ENCODE peak calls at places on chromosomes 16 and 17, in seven cellular contexts. B, R, D, Y, X, U and W are unnamed samples.
A peak's percentile ranks its signal among the peaks of the same experiment; 100 is the strongest.

GRCh38 chr16:10181196-10182162 is 749 bp downstream of the GRIN2A start:
- DNase-seq in R (no peak), U (peak; percentile 70), X (peak; percentile 85), B (peak; percentile 82), D (peak; percentile 11), Y (peak; percentile 88), W (no peak)

GRCh38 chr17:45394913-45395568 is 37.6 kb downstream of the ARHGAP27 start:
- DNase-seq in D (peak; percentile 90), B (peak; percentile 69), X (peak; percentile 75), Y (peak; percentile 87), R (no peak), U (peak; percentile 59), W (no peak)

GRCh38 chr17:60671482-60671881 is 6.2 kb upstream of the BCAS3 start:
- DNase-seq in R (no peak), X (no peak), B (no peak), Y (no peak), D (no peak), U (no peak), W (no peak)

GRCh38 chr17:364766-365165 is 12.2 kb upstream of the RPH3AL start:
- DNase-seq in X (no peak), U (no peak), B (no peak), Y (no peak), R (no peak), D (no peak), W (no peak)

GRCh38 chr16:2787406-2787805 is at the start of gene PRSS33:
- DNase-seq in U (no peak), Y (no peak), B (no peak), D (no peak), R (no peak), X (no peak), W (no peak)

GRCh38 chr16:84144301-84144858 is 597 bp downstream of the HSDL1 start:
- DNase-seq in B (peak; percentile 19), X (peak; percentile 46), R (no peak), U (peak; percentile 32), Y (peak; percentile 58), D (peak; percentile 5), W (peak; percentile 24)

GRCh38 chr16:12305081-12305596 is 328.6 kb downstream of the SNX29 start:
- DNase-seq in R (no peak), X (no peak), U (no peak), Y (no peak), D (no peak), B (no peak), W (no peak)

GRCh38 chr16:56041556-56042140 is 149.6 kb upstream of the GNAO1 start:
- DNase-seq in D (no peak), Y (peak; percentile 45), B (peak; percentile 28), U (no peak), X (peak; percentile 33), R (no peak), W (no peak)

GRCh38 chr17:76480676-76481075 is 13.3 kb downstream of the AANAT start:
- DNase-seq in Y (no peak), B (no peak), D (no peak), U (no peak), R (no peak), X (no peak), W (no peak)

GRCh38 chr16:66278604-66279262 is 87.8 kb upstream of the CDH5 start:
- DNase-seq in R (no peak), X (no peak), D (no peak), U (no peak), B (no peak), Y (no peak), W (no peak)

GRCh38 chr16:66344533-66345145 is 21.9 kb upstream of the CDH5 start:
- DNase-seq in Y (no peak), D (peak; percentile 48), X (peak; percentile 55), R (no peak), U (peak; percentile 41), B (no peak), W (no peak)

GRCh38 chr16:10232757-10233156 is 50.5 kb upstream of the GRIN2A start:
- DNase-seq in Y (no peak), U (no peak), R (no peak), B (no peak), X (no peak), D (no peak), W (no peak)

GRCh38 chr16:85366031-85366763 is 246.9 kb upstream of the GSE1 start:
- DNase-seq in Y (no peak), B (no peak), U (no peak), R (no peak), X (no peak), D (no peak), W (no peak)

GRCh38 chr17:8162232-8162996 is at the start of gene VAMP2:
- DNase-seq in B (peak; percentile 73), R (no peak), Y (no peak), X (peak; percentile 81), D (peak; percentile 50), U (peak; percentile 77), W (peak; percentile 92)

GRCh38 chr16:73483076-73483791 is 435.3 kb upstream of the ZFHX3 start:
- DNase-seq in R (no peak), D (no peak), U (no peak), B (no peak), Y (peak; percentile 24), X (no peak), W (no peak)

GRCh38 chr16:85549766-85550421 is 63.2 kb upstream of the GSE1 start:
- DNase-seq in B (no peak), D (no peak), U (no peak), R (no peak), X (no peak), Y (no peak), W (no peak)

DNA sequence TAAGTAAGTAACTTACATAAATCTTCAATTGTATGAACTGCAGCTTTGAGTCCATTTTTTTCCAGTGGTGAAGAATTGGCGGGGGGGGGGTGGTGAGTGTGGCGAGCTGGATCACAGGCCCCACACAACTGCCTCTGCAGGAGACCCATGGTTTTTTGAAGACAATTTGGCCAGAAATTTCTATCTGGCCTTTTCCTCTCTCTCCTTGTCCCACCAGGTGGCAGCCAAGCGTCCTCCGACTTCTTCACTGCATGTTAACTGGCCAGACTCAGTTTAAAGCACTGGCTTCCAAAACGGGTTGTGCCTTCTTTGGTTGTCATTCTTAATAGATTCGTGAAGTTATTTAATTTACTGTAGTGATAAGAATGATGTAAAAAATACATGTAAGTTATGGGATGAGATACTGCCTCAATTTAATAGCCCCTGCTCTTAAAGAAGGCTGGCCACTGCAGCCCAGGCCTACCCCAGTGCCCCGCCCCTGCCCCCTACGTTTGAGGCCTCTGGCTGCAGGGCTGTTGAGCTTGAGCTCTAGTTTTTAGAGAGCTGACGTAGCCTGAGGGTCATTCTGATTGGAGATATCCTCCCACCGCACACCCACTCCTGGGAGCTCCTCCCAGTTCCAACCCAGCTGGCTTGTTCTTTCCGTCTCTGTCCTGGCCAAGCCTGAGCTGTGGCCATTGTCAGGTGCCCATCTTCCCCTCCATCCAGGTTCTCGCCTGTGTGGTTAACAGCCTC is 36.4 kb downstream of the AKAP1 start:
- DNase-seq in D (peak; percentile 36), X (no peak), Y (peak; percentile 77), U (peak; percentile 50), B (peak; percentile 35), R (no peak), W (no peak)
- TF ChIP-seq CTCF in D (peak; percentile 52), X (peak; percentile 35), Y (peak; percentile 51), U (peak; percentile 40), B (peak; percentile 67), R (peak; percentile 39), W (no peak)

DNA sequence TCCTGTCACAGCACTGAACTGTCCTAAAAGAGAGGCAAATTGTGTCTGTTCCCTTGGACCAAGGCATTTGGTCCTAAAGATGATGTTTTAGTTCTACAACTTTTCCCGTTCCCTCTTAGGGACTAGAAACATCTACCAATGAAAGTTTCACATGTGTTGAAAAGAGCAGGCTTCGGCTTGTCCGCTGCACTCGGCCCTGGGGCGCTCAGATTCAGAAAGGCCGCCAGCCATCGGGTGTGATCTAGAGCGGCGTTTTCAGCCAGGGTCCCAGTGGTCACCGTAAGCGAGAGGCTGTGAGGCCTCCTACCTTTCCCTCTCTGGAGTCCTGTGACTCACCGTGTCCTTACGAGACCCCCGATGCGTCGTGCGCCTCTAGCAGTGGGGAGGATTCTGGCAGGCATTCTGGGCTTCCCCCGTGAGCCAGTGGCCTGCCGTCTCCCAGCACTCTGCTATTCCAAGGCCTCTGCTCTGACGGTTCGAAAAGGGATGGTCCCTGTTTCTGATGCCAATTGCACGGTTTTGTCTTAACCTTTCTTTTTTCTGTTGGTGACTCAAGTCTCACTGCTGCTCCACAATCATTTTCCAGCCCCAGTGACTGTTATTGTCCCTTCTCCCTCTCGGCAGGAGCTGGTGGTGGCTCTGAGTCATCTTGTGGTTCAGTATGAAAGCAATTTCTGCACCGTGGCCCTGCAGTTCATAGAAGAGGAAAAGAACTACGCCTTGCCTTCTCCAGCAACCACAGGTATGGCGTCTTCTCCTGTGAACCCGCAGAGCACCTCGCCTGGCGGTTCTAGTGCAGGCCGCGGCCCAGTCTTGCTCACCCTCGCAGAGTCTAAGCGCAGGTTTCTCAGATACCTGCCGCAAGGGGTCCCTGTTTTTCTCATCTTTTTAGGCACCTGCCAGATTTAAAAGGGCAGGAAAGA is 100.3 kb upstream of the CHMP6 start:
- DNase-seq in U (peak; percentile 47), R (peak; percentile 43), B (no peak), X (peak; percentile 72), Y (no peak), D (peak; percentile 94), W (no peak)
- TF ChIP-seq CTCF in U (no peak), R (no peak), B (no peak), X (no peak), Y (no peak), D (peak; percentile 2), W (no peak)

DNA sequence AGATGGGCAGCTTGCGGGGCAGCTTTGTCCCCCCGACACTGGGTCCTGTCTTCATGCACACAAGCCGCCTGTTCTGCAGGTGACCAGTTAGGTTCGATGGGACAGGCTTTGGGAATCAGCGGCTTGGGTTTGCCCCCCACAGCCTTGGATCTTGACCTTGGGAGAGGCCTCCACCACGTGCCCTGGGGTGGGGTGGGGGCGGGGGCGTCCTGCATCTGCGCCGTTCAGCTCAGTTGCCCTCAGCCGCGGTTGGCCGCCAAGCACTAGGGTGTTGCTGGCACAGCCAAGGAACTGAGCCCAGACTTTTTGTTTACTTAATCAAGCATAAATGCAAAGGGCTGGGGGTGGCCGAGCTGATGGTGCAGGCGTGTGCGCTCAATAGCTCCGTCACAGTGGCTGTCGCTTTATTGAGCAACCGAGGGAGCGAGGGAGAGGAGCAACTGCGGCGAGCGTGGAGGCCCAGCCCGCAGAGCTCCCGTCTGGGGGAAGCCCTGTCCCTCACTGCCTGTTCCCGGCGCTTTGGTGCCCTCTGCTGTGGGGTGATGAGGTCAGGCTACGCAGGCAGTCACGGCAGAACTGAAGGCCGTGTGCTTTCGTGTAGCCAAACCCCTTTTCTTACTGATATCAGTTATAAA is 33.9 kb downstream of the JPH3 start:
- DNase-seq in X (peak; percentile 85), Y (peak; percentile 93), U (peak; percentile 76), R (peak; percentile 55), B (peak; percentile 66), D (peak; percentile 64), W (peak; percentile 65)
- TF ChIP-seq CTCF in X (peak; percentile 46), Y (peak; percentile 63), U (peak; percentile 76), R (peak; percentile 66), B (peak; percentile 66), D (peak; percentile 79), W (peak; percentile 47)

DNA sequence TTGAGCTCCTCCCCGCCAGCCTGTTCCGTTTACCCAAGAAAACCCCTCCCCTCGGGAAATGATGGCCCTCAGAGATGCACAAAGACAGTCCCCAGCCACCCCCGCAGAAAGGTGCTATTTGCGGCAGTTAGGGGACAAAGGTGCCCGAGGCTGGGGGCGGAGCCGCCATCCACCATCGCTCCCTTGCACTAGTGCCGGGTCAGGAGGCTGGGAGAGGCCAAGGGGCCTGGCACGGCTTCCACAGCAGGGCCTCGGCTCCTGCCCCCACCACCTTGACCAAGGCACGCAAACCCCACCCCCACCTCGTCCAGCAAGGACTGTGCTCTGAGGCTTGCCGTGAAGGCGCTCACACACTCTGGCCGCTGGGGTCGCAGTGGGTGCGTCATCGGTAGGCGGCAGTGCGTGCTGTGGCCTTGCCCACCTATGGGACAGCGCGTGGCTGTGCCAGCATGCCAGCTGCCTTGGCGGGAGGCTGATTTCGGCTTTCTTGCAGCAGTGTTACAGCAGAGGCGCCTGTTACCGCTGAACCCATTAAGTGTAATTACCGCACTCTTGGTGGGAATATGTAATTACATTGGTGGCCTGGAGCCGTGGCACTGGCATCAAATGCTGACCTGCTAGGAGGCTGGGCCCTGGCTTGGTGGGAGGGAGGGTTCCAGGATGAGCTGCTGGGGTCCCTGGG is 31.8 kb downstream of the TPSG1 start:
- DNase-seq in R (no peak), U (peak; percentile 69), D (no peak), B (no peak), X (no peak), Y (no peak), W (no peak)
- TF ChIP-seq CTCF in R (no peak), U (no peak), D (no peak), B (no peak), X (no peak), Y (no peak), W (no peak)